ENCODE peak calls at places on chromosomes 1 and 21, in ten cellular contexts. One of them, this sample, is unnamed.
A peak's percentile ranks its signal among the peaks of the same experiment; 100 is the strongest.

GRCh38 chr1:115242543-115242942 is 95.5 kb downstream of the NGF start:
- DNase-seq in NCI-H524: no peak
- DNase-seq in right atrium auricular region: no peak
- DNase-seq in A673: no peak
- DNase-seq in coronary artery: no peak
- DNase-seq in GM04504: no peak
- DNase-seq in hepatocyte: no peak
- DNase-seq in fibroblast of mammary gland: no peak
- DNase-seq in ureter: no peak
- DNase-seq in T-helper 1 cell: no peak
- DNase-seq in this sample: no peak

GRCh38 chr1:109493805-109494539 is at the start of gene CYB561D1:
- DNase-seq in NCI-H524: peak; percentile 75
- DNase-seq in right atrium auricular region: peak; percentile 79
- DNase-seq in A673: peak; percentile 93
- DNase-seq in coronary artery: peak; percentile 89
- DNase-seq in GM04504: peak; percentile 63
- DNase-seq in hepatocyte: peak; percentile 93
- DNase-seq in fibroblast of mammary gland: peak; percentile 71
- DNase-seq in ureter: peak; percentile 89
- DNase-seq in T-helper 1 cell: peak; percentile 84
- DNase-seq in this sample: peak; percentile 84

GRCh38 chr1:110393691-110394564 is 3.1 kb upstream of the SLC16A4 start:
- DNase-seq in NCI-H524: no peak
- DNase-seq in right atrium auricular region: no peak
- DNase-seq in A673: no peak
- DNase-seq in coronary artery: no peak
- DNase-seq in GM04504: peak; percentile 63
- DNase-seq in hepatocyte: peak; percentile 70
- DNase-seq in fibroblast of mammary gland: peak; percentile 85
- DNase-seq in ureter: no peak
- DNase-seq in T-helper 1 cell: no peak
- DNase-seq in this sample: no peak

GRCh38 chr1:87369736-87370135 is 41.1 kb downstream of the LMO4 start:
- DNase-seq in NCI-H524: no peak
- DNase-seq in right atrium auricular region: no peak
- DNase-seq in A673: no peak
- DNase-seq in coronary artery: no peak
- DNase-seq in GM04504: no peak
- DNase-seq in hepatocyte: no peak
- DNase-seq in fibroblast of mammary gland: no peak
- DNase-seq in ureter: no peak
- DNase-seq in T-helper 1 cell: no peak
- DNase-seq in this sample: no peak

GRCh38 chr1:198267921-198268320 is 111.1 kb downstream of the NEK7 start:
- DNase-seq in NCI-H524: no peak
- DNase-seq in right atrium auricular region: no peak
- DNase-seq in A673: no peak
- DNase-seq in coronary artery: no peak
- DNase-seq in GM04504: no peak
- DNase-seq in hepatocyte: no peak
- DNase-seq in fibroblast of mammary gland: peak; percentile 66
- DNase-seq in ureter: no peak
- DNase-seq in T-helper 1 cell: no peak
- DNase-seq in this sample: no peak

GRCh38 chr1:207659545-207660148 is 14.7 kb downstream of the CR1L start:
- DNase-seq in NCI-H524: no peak
- DNase-seq in right atrium auricular region: no peak
- DNase-seq in A673: no peak
- DNase-seq in coronary artery: no peak
- DNase-seq in GM04504: no peak
- DNase-seq in hepatocyte: no peak
- DNase-seq in fibroblast of mammary gland: no peak
- DNase-seq in ureter: no peak
- DNase-seq in T-helper 1 cell: no peak
- DNase-seq in this sample: no peak

GRCh38 chr1:173580081-173580480 is 22.8 kb downstream of the SLC9C2 start:
- DNase-seq in NCI-H524: peak; percentile 49
- DNase-seq in right atrium auricular region: no peak
- DNase-seq in A673: no peak
- DNase-seq in coronary artery: no peak
- DNase-seq in GM04504: no peak
- DNase-seq in hepatocyte: no peak
- DNase-seq in fibroblast of mammary gland: no peak
- DNase-seq in ureter: no peak
- DNase-seq in T-helper 1 cell: no peak
- DNase-seq in this sample: no peak

GRCh38 chr1:16459503-16459902 is 19.0 kb downstream of the NECAP2 start:
- DNase-seq in NCI-H524: no peak
- DNase-seq in right atrium auricular region: no peak
- DNase-seq in A673: no peak
- DNase-seq in coronary artery: no peak
- DNase-seq in GM04504: no peak
- DNase-seq in hepatocyte: no peak
- DNase-seq in fibroblast of mammary gland: no peak
- DNase-seq in ureter: no peak
- DNase-seq in T-helper 1 cell: no peak
- DNase-seq in this sample: no peak

GRCh38 chr1:41615316-41615715 is 130.8 kb upstream of the EDN2 start:
- DNase-seq in NCI-H524: no peak
- DNase-seq in right atrium auricular region: no peak
- DNase-seq in A673: no peak
- DNase-seq in coronary artery: no peak
- DNase-seq in GM04504: no peak
- DNase-seq in hepatocyte: no peak
- DNase-seq in fibroblast of mammary gland: no peak
- DNase-seq in ureter: peak; percentile 27
- DNase-seq in T-helper 1 cell: no peak
- DNase-seq in this sample: no peak

GRCh38 chr1:52629021-52629643 is 3.8 kb upstream of the SHISAL2A start:
- DNase-seq in NCI-H524: no peak
- DNase-seq in right atrium auricular region: no peak
- DNase-seq in A673: no peak
- DNase-seq in coronary artery: no peak
- DNase-seq in GM04504: no peak
- DNase-seq in hepatocyte: no peak
- DNase-seq in fibroblast of mammary gland: peak; percentile 1
- DNase-seq in ureter: no peak
- DNase-seq in T-helper 1 cell: no peak
- DNase-seq in this sample: no peak

GRCh38 chr1:39509360-39510009 is 18.0 kb downstream of the BMP8A start:
- DNase-seq in NCI-H524: no peak
- DNase-seq in right atrium auricular region: no peak
- DNase-seq in A673: no peak
- DNase-seq in coronary artery: no peak
- DNase-seq in GM04504: no peak
- DNase-seq in hepatocyte: no peak
- DNase-seq in fibroblast of mammary gland: peak; percentile 56
- DNase-seq in ureter: no peak
- DNase-seq in T-helper 1 cell: no peak
- DNase-seq in this sample: no peak

GRCh38 chr1:209618291-209618690 is 33.9 kb downstream of the LAMB3 start:
- DNase-seq in NCI-H524: no peak
- DNase-seq in right atrium auricular region: no peak
- DNase-seq in A673: no peak
- DNase-seq in coronary artery: no peak
- DNase-seq in GM04504: no peak
- DNase-seq in hepatocyte: no peak
- DNase-seq in fibroblast of mammary gland: no peak
- DNase-seq in ureter: no peak
- DNase-seq in T-helper 1 cell: no peak
- DNase-seq in this sample: no peak

GRCh38 chr21:16193758-16194606 is 464.2 kb downstream of the USP25 start:
- DNase-seq in NCI-H524: no peak
- DNase-seq in right atrium auricular region: peak; percentile 84
- DNase-seq in A673: no peak
- DNase-seq in coronary artery: peak; percentile 76
- DNase-seq in GM04504: peak; percentile 50
- DNase-seq in hepatocyte: peak; percentile 65
- DNase-seq in fibroblast of mammary gland: peak; percentile 87
- DNase-seq in ureter: no peak
- DNase-seq in T-helper 1 cell: no peak
- DNase-seq in this sample: no peak

GRCh38 chr1:112026018-112026417 is 36.5 kb upstream of the KCND3 start:
- DNase-seq in NCI-H524: no peak
- DNase-seq in right atrium auricular region: no peak
- DNase-seq in A673: no peak
- DNase-seq in coronary artery: no peak
- DNase-seq in GM04504: no peak
- DNase-seq in hepatocyte: no peak
- DNase-seq in fibroblast of mammary gland: peak; percentile 17
- DNase-seq in ureter: no peak
- DNase-seq in T-helper 1 cell: no peak
- DNase-seq in this sample: no peak

GRCh38 chr1:215484111-215484914 is 82.8 kb upstream of the KCTD3 start:
- DNase-seq in NCI-H524: no peak
- DNase-seq in right atrium auricular region: no peak
- DNase-seq in A673: no peak
- DNase-seq in coronary artery: no peak
- DNase-seq in GM04504: no peak
- DNase-seq in hepatocyte: peak; percentile 8
- DNase-seq in fibroblast of mammary gland: no peak
- DNase-seq in ureter: no peak
- DNase-seq in T-helper 1 cell: no peak
- DNase-seq in this sample: no peak

GRCh38 chr21:43360441-43361126 is 66.3 kb downstream of the SIK1 start:
- DNase-seq in NCI-H524: no peak
- DNase-seq in right atrium auricular region: no peak
- DNase-seq in A673: no peak
- DNase-seq in coronary artery: no peak
- DNase-seq in GM04504: no peak
- DNase-seq in hepatocyte: no peak
- DNase-seq in fibroblast of mammary gland: no peak
- DNase-seq in ureter: no peak
- DNase-seq in T-helper 1 cell: no peak
- DNase-seq in this sample: no peak

GRCh38 chr21:36707763-36708511 is 9.0 kb downstream of the SIM2 start:
- DNase-seq in NCI-H524: peak; percentile 17
- DNase-seq in right atrium auricular region: no peak
- DNase-seq in A673: no peak
- DNase-seq in coronary artery: no peak
- DNase-seq in GM04504: no peak
- DNase-seq in hepatocyte: no peak
- DNase-seq in fibroblast of mammary gland: no peak
- DNase-seq in ureter: peak; percentile 37
- DNase-seq in T-helper 1 cell: no peak
- DNase-seq in this sample: no peak

GRCh38 chr1:205579711-205580110 is 52.1 kb downstream of the ELK4 start:
- DNase-seq in NCI-H524: no peak
- DNase-seq in right atrium auricular region: no peak
- DNase-seq in A673: no peak
- DNase-seq in coronary artery: no peak
- DNase-seq in GM04504: no peak
- DNase-seq in hepatocyte: no peak
- DNase-seq in fibroblast of mammary gland: no peak
- DNase-seq in ureter: peak; percentile 23
- DNase-seq in T-helper 1 cell: no peak
- DNase-seq in this sample: no peak

GRCh38 chr1:106912146-106912545 is 144.3 kb upstream of the PRMT6 start:
- DNase-seq in NCI-H524: no peak
- DNase-seq in right atrium auricular region: no peak
- DNase-seq in A673: no peak
- DNase-seq in coronary artery: no peak
- DNase-seq in GM04504: no peak
- DNase-seq in hepatocyte: no peak
- DNase-seq in fibroblast of mammary gland: peak; percentile 38
- DNase-seq in ureter: no peak
- DNase-seq in T-helper 1 cell: no peak
- DNase-seq in this sample: no peak

GRCh38 chr1:10308001-10308400 is 90.9 kb upstream of the PGD start:
- DNase-seq in NCI-H524: no peak
- DNase-seq in right atrium auricular region: no peak
- DNase-seq in A673: no peak
- DNase-seq in coronary artery: no peak
- DNase-seq in GM04504: no peak
- DNase-seq in hepatocyte: no peak
- DNase-seq in fibroblast of mammary gland: peak; percentile 5
- DNase-seq in ureter: no peak
- DNase-seq in T-helper 1 cell: peak; percentile 21
- DNase-seq in this sample: peak; percentile 52

GRCh38 chr1:230487773-230488428 is 61.8 kb upstream of the PGBD5 start:
- DNase-seq in NCI-H524: no peak
- DNase-seq in right atrium auricular region: no peak
- DNase-seq in A673: no peak
- DNase-seq in coronary artery: no peak
- DNase-seq in GM04504: no peak
- DNase-seq in hepatocyte: no peak
- DNase-seq in fibroblast of mammary gland: no peak
- DNase-seq in ureter: no peak
- DNase-seq in T-helper 1 cell: no peak
- DNase-seq in this sample: no peak

GRCh38 chr1:245688536-245689453 is 534.0 kb downstream of the KIF26B start:
- DNase-seq in NCI-H524: no peak
- DNase-seq in right atrium auricular region: no peak
- DNase-seq in A673: no peak
- DNase-seq in coronary artery: peak; percentile 38
- DNase-seq in GM04504: no peak
- DNase-seq in hepatocyte: no peak
- DNase-seq in fibroblast of mammary gland: no peak
- DNase-seq in ureter: no peak
- DNase-seq in T-helper 1 cell: no peak
- DNase-seq in this sample: no peak

GRCh38 chr21:38311765-38312164 is 55.0 kb downstream of the KCNJ15 start:
- DNase-seq in NCI-H524: no peak
- DNase-seq in right atrium auricular region: no peak
- DNase-seq in A673: no peak
- DNase-seq in coronary artery: no peak
- DNase-seq in GM04504: no peak
- DNase-seq in hepatocyte: no peak
- DNase-seq in fibroblast of mammary gland: peak; percentile 60
- DNase-seq in ureter: no peak
- DNase-seq in T-helper 1 cell: no peak
- DNase-seq in this sample: no peak

GRCh38 chr1:208230668-208231529 is 13.3 kb downstream of the PLXNA2 start:
- DNase-seq in NCI-H524: peak; percentile 41
- DNase-seq in right atrium auricular region: no peak
- DNase-seq in A673: no peak
- DNase-seq in coronary artery: no peak
- DNase-seq in GM04504: no peak
- DNase-seq in hepatocyte: no peak
- DNase-seq in fibroblast of mammary gland: no peak
- DNase-seq in ureter: no peak
- DNase-seq in T-helper 1 cell: no peak
- DNase-seq in this sample: no peak

GRCh38 chr1:169949139-169949538 is 55.4 kb upstream of the SCYL3 start:
- DNase-seq in NCI-H524: no peak
- DNase-seq in right atrium auricular region: no peak
- DNase-seq in A673: no peak
- DNase-seq in coronary artery: no peak
- DNase-seq in GM04504: no peak
- DNase-seq in hepatocyte: no peak
- DNase-seq in fibroblast of mammary gland: peak; percentile 42
- DNase-seq in ureter: no peak
- DNase-seq in T-helper 1 cell: no peak
- DNase-seq in this sample: no peak

GRCh38 chr1:212638419-212639151 is 30.0 kb downstream of the ATF3 start:
- DNase-seq in NCI-H524: peak; percentile 68
- DNase-seq in right atrium auricular region: no peak
- DNase-seq in A673: no peak
- DNase-seq in coronary artery: no peak
- DNase-seq in GM04504: no peak
- DNase-seq in hepatocyte: no peak
- DNase-seq in fibroblast of mammary gland: peak; percentile 74
- DNase-seq in ureter: no peak
- DNase-seq in T-helper 1 cell: no peak
- DNase-seq in this sample: no peak